ENCODE peak calls at places on chromosomes 6 and 20, in five cellular contexts. One of them, this sample, is unnamed.

GRCh38 chr6:83431545-83432165 is 804 bp upstream of the ME1 start:
- DNase-seq in heart left ventricle: no peak
- DNase-seq in GM23248: no peak
- DNase-seq in testis: peak
- DNase-seq in GM23338: peak
- DNase-seq in this sample: peak

GRCh38 chr6:158488065-158488464 is 71.8 kb upstream of the TMEM181 start:
- DNase-seq in GM23248: peak
- DNase-seq in GM23338: no peak
- DNase-seq in heart left ventricle: no peak
- DNase-seq in testis: no peak
- DNase-seq in this sample: no peak

GRCh38 chr6:5923840-5924239 is 82.9 kb downstream of the NRN1 start:
- DNase-seq in GM23338: no peak
- DNase-seq in heart left ventricle: no peak
- DNase-seq in GM23248: no peak
- DNase-seq in testis: no peak
- DNase-seq in this sample: no peak

GRCh38 chr6:47105469-47106188 is 63.5 kb upstream of the ADGRF1 start:
- DNase-seq in heart left ventricle: no peak
- DNase-seq in GM23338: peak
- DNase-seq in GM23248: no peak
- DNase-seq in testis: no peak
- DNase-seq in this sample: no peak

GRCh38 chr6:1869766-1870165 is 260.1 kb downstream of the FOXC1 start:
- DNase-seq in GM23248: no peak
- DNase-seq in heart left ventricle: no peak
- DNase-seq in testis: no peak
- DNase-seq in GM23338: no peak
- DNase-seq in this sample: no peak

GRCh38 chr6:168828800-168829199 is 387.8 kb downstream of the SMOC2 start:
- DNase-seq in heart left ventricle: no peak
- DNase-seq in GM23248: no peak
- DNase-seq in GM23338: no peak
- DNase-seq in testis: no peak
- DNase-seq in this sample: no peak

GRCh38 chr20:19886666-19887288 is 128.7 kb downstream of the RIN2 start:
- DNase-seq in testis: no peak
- DNase-seq in GM23338: peak
- DNase-seq in heart left ventricle: no peak
- DNase-seq in GM23248: no peak
- DNase-seq in this sample: no peak

GRCh38 chr6:73388800-73389512 is 5.7 kb upstream of the DDX43 start:
- DNase-seq in testis: peak
- DNase-seq in GM23248: peak
- DNase-seq in GM23338: peak
- DNase-seq in heart left ventricle: peak
- DNase-seq in this sample: peak

GRCh38 chr20:19403549-19403948 is 191.1 kb downstream of the SLC24A3 start:
- DNase-seq in testis: no peak
- DNase-seq in heart left ventricle: no peak
- DNase-seq in GM23338: peak
- DNase-seq in GM23248: no peak
- DNase-seq in this sample: no peak

GRCh38 chr20:36467076-36467999 is 74.0 kb upstream of the MYL9 start:
- DNase-seq in GM23248: peak
- DNase-seq in testis: no peak
- DNase-seq in GM23338: no peak
- DNase-seq in heart left ventricle: peak
- DNase-seq in this sample: peak

GRCh38 chr20:38125157-38126056 is 39.7 kb downstream of the TGM2 start:
- DNase-seq in testis: peak
- DNase-seq in GM23248: no peak
- DNase-seq in heart left ventricle: peak
- DNase-seq in GM23338: no peak
- DNase-seq in this sample: peak

GRCh38 chr6:88166493-88166900 is 350 bp upstream of the CNR1 start:
- DNase-seq in testis: peak
- DNase-seq in GM23248: no peak
- DNase-seq in heart left ventricle: no peak
- DNase-seq in GM23338: no peak
- DNase-seq in this sample: no peak
- H3K4me3 ChIP-seq in testis: peak
- H3K4me3 ChIP-seq in GM23248: peak
- H3K4me3 ChIP-seq in heart left ventricle: peak
- H3K4me3 ChIP-seq in GM23338: peak
- H3K4me3 ChIP-seq in this sample: no peak

GRCh38 chr20:1184260-1184637 is 532 bp downstream of the TMEM74B start:
- DNase-seq in testis: no peak
- DNase-seq in GM23248: no peak
- DNase-seq in heart left ventricle: no peak
- DNase-seq in GM23338: no peak
- DNase-seq in this sample: no peak

GRCh38 chr20:1185316-1185741 is 548 bp upstream of the TMEM74B start:
- DNase-seq in GM23248: peak
- DNase-seq in heart left ventricle: no peak
- DNase-seq in testis: no peak
- DNase-seq in GM23338: peak
- DNase-seq in this sample: no peak

GRCh38 chr20:1185781-1186334 is 1.1 kb upstream of the TMEM74B start:
- DNase-seq in GM23338: peak
- DNase-seq in GM23248: peak
- DNase-seq in heart left ventricle: peak
- DNase-seq in testis: peak
- DNase-seq in this sample: peak

GRCh38 chr20:1183153-1183552 is 1.6 kb downstream of the TMEM74B start:
- DNase-seq in testis: no peak
- DNase-seq in GM23248: no peak
- DNase-seq in heart left ventricle: no peak
- DNase-seq in GM23338: no peak
- DNase-seq in this sample: no peak

DNA sequence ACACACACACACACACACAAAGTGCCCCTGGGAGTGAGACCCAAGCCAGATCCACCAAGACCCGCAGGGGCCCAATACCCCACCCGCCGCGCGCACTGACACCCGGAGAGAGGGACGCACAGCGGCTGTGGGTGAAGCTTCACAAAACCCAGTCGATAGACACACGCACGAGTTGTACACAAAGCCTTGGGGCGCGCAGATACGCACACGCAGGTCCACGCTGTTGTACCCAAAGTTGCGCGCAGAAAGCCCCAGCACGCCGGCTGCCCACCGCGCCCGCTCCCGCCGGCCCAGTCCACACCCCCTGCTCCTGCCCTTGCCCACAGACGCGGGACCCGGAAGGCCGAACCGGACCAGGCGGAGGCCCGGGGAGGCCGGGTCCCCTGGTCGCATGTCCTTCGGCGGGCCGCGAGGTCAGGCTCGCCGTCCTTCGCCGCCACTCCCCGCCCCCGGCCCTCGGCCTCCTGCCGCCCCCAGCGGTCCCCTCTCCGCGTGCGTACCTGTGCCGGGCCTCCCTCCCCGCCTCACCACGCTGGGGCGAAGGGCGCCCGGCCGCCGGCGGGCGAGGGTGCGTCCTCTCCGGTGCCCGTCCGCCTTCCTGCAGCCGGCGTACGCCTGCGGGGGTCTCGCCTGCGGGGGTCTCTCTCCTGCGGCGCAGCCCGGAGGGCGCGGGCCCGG is at the start of gene TMEM74B:
- DNase-seq in testis: no peak
- DNase-seq in GM23338: peak
- DNase-seq in heart left ventricle: no peak
- DNase-seq in GM23248: peak
- DNase-seq in this sample: no peak
- H3K27ac ChIP-seq in testis: no peak
- H3K27ac ChIP-seq in GM23338: no peak
- H3K27ac ChIP-seq in heart left ventricle: peak
- H3K27ac ChIP-seq in GM23248: no peak
- H3K27ac ChIP-seq in this sample: no peak

DNA sequence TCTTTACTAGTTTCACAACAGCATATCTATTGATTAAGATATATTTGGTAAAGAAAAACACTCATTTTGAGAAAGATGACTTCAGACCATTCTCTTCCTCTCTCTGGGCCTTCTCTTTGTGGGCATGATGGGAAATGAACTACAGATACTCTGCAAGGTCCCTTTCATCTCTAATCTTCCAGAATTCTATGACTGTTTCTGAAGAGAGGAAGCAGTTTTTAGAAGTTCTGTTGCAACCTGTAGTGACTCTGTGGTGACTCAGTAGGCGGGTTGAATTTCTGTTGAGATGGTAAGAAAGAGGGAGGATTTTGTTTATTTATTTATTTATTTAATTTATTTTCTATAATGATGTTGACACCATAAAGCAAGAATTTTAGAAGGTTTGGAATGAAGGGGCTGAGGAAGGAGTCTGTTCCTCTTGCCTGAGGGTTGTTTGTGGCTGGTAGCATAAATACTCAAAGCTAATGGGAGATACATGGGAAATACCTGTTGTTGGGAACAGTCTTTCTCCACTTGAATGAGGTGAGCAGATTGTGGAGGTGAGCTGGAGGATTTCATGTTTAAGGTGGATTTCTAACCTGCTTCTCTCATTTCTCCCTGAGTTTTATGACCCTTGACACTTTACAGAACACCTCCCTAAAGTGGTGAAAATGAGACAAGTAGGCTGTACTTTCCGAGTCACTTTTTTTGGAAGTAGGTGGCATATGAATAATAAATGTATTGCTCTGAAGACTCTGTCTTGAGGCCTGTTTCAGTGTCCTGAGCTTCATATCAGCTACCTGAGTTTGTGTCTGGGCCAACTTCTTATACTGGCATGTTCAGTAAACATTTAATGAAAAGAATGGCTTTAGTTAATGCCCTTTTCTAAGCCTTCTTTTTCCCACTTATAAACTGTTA is 15.0 kb downstream of the ACSS2 start:
- DNase-seq in testis: no peak
- DNase-seq in heart left ventricle: no peak
- DNase-seq in GM23338: no peak
- DNase-seq in GM23248: peak
- DNase-seq in this sample: peak
- H3K4me3 ChIP-seq in testis: no peak
- H3K4me3 ChIP-seq in heart left ventricle: no peak
- H3K4me3 ChIP-seq in GM23338: no peak
- H3K4me3 ChIP-seq in GM23248: no peak
- H3K4me3 ChIP-seq in this sample: no peak

GRCh38 chr6:35391240-35391968 is 49.0 kb downstream of the PPARD start:
- DNase-seq in GM23338: no peak
- DNase-seq in GM23248: peak
- DNase-seq in heart left ventricle: no peak
- DNase-seq in testis: no peak
- DNase-seq in this sample: no peak

GRCh38 chr6:35388772-35389352 is 46.5 kb downstream of the PPARD start:
- DNase-seq in GM23248: no peak
- DNase-seq in GM23338: no peak
- DNase-seq in heart left ventricle: no peak
- DNase-seq in testis: no peak
- DNase-seq in this sample: no peak

GRCh38 chr6:35392111-35392702 is 49.8 kb downstream of the PPARD start:
- DNase-seq in testis: no peak
- DNase-seq in heart left ventricle: peak
- DNase-seq in GM23338: no peak
- DNase-seq in GM23248: no peak
- DNase-seq in this sample: no peak

GRCh38 chr6:35396991-35397390 is 54.6 kb downstream of the PPARD start:
- DNase-seq in GM23248: peak
- DNase-seq in testis: no peak
- DNase-seq in GM23338: no peak
- DNase-seq in heart left ventricle: no peak
- DNase-seq in this sample: peak

GRCh38 chr6:35392773-35393672 is 50.7 kb downstream of the PPARD start:
- DNase-seq in testis: no peak
- DNase-seq in GM23248: peak
- DNase-seq in GM23338: no peak
- DNase-seq in heart left ventricle: no peak
- DNase-seq in this sample: no peak
- H3K27ac ChIP-seq in testis: no peak
- H3K27ac ChIP-seq in GM23248: peak
- H3K27ac ChIP-seq in GM23338: no peak
- H3K27ac ChIP-seq in heart left ventricle: no peak
- H3K27ac ChIP-seq in this sample: no peak